ENCODE peak calls at places on chromosomes 7 and 10, in ten cellular contexts. E, L, J, G, S, Q, I, F, Y and B are unnamed samples.

GRCh38 chr7:118239014-118239413 is 14.5 kb downstream of the ANKRD7 start:
- DNase-seq in Y (no peak), I (no peak), L (no peak), Q (no peak), F (no peak), J (peak; percentile 65), S (no peak), G (no peak), E (no peak), B (no peak)

GRCh38 chr7:2886900-2887299 is 42.8 kb upstream of the GNA12 start:
- DNase-seq in Y (peak; percentile 29), Q (peak; percentile 32), G (no peak), J (peak; percentile 59), S (peak; percentile 54), F (no peak), E (peak; percentile 33), L (peak; percentile 62), I (peak; percentile 45), B (peak; percentile 66)

GRCh38 chr7:781936-782529 is 50.2 kb upstream of the SUN1 start:
- DNase-seq in S (no peak), J (no peak), F (no peak), I (no peak), E (no peak), G (no peak), L (no peak), Y (no peak), Q (no peak), B (no peak)

GRCh38 chr10:44832595-44833390 is 78.3 kb upstream of the TMEM72 start:
- DNase-seq in Y (no peak), E (no peak), F (no peak), I (no peak), S (no peak), J (no peak), G (no peak), L (no peak), Q (no peak), B (no peak)

GRCh38 chr7:23713285-23714235 is 3.5 kb downstream of the STK31 start:
- DNase-seq in Q (peak; percentile 24), Y (no peak), F (no peak), S (no peak), I (no peak), J (no peak), L (no peak), E (no peak), G (no peak), B (no peak)

GRCh38 chr7:132065193-132065972 is 509.0 kb upstream of the PODXL start:
- DNase-seq in J (no peak), Q (peak; percentile 48), F (no peak), S (no peak), L (no peak), Y (peak; percentile 29), E (no peak), I (no peak), G (peak; percentile 83), B (no peak)

GRCh38 chr10:131210181-131210580 is 101.3 kb downstream of the TCERG1L start:
- DNase-seq in L (no peak), G (no peak), Q (no peak), Y (no peak), E (no peak), F (no peak), J (no peak), S (no peak), I (no peak), B (no peak)

GRCh38 chr10:109430844-109431243 is 492.5 kb downstream of the XPNPEP1 start:
- DNase-seq in L (no peak), Q (no peak), S (no peak), Y (no peak), F (no peak), E (no peak), I (no peak), G (no peak), J (no peak), B (no peak)

GRCh38 chr7:130669051-130669700 is 628 bp upstream of the COPG2 start:
- DNase-seq in I (peak; percentile 3), Y (no peak), G (no peak), S (no peak), J (peak; percentile 14), F (no peak), L (no peak), Q (no peak), E (no peak), B (no peak)